ENCODE peak calls at places on chromosomes 4 and X, in seven cellular contexts. Z is MM.1S, F is HCT116, Q is hepatocyte, X is OCI-LY7, R is PC-9, G is GM23248. A is an unnamed sample. For H3K9me2, the result is how much of the 10 kb centered on the place peaks cover.

GRCh38 chrX:129262912-129263311 is 260.4 kb downstream of the SMARCA1 start:
- DNase-seq in Z (no peak), F (no peak), Q (no peak), X (no peak), R (no peak), G (no peak), A (no peak)

GRCh38 chr4:183192566-183192965 is 93.5 kb downstream of the WWC2 start:
- DNase-seq in Z (no peak), F (no peak), Q (no peak), X (no peak), R (no peak), G (no peak), A (no peak)

GRCh38 chr4:73676881-73677323 is 56.7 kb upstream of the RASSF6 start:
- DNase-seq in Z (no peak), F (no peak), Q (peak), X (peak), R (peak), G (peak), A (no peak)

GRCh38 chr4:108049406-108049805 is 59.7 kb downstream of the HADH start:
- DNase-seq in Z (no peak), F (no peak), Q (no peak), X (no peak), R (no peak), G (no peak), A (no peak)

GRCh38 chrX:38341442-38341841 is 11.0 kb upstream of the OTC start:
- DNase-seq in Z (no peak), F (no peak), Q (no peak), X (no peak), R (no peak), G (no peak), A (no peak)

GRCh38 chr4:38785901-38786402 is 3.2 kb upstream of the TLR10 start:
- DNase-seq in Z (no peak), F (no peak), Q (no peak), X (no peak), R (no peak), G (no peak), A (peak)

GRCh38 chr4:25500626-25501318 is 123.7 kb downstream of the ANAPC4 start:
- DNase-seq in Z (no peak), F (no peak), Q (no peak), X (peak), R (no peak), G (no peak), A (no peak)

GRCh38 chrX:132216806-132217202 is 2.4 kb downstream of the RAP2C start:
- DNase-seq in Z (peak), F (no peak), Q (peak), X (no peak), R (peak), G (peak), A (peak)

GRCh38 chrX:112867570-112867969 is 26.9 kb upstream of the AMOT start:
- DNase-seq in Z (no peak), F (peak), Q (peak), X (peak), R (peak), G (no peak), A (no peak)

GRCh38 chr4:168197926-168198325 is 105.6 kb downstream of the ANXA10 start:
- DNase-seq in Z (no peak), F (no peak), Q (no peak), X (no peak), R (no peak), G (peak), A (no peak)

GRCh38 chr4:54228563-54229501 is at the start of gene PDGFRA:
- DNase-seq in Z (no peak), F (no peak), Q (peak), X (no peak), R (no peak), G (peak), A (no peak)

GRCh38 chr4:107896158-107896645 is 35.1 kb upstream of the CYP2U1 start:
- DNase-seq in Z (no peak), F (peak), Q (peak), X (no peak), R (peak), G (peak), A (no peak)

GRCh38 chr4:18401868-18402267 is 380.3 kb upstream of the LCORL start:
- DNase-seq in Z (no peak), F (no peak), Q (no peak), X (no peak), R (no peak), G (no peak), A (no peak)

GRCh38 chr4:35556387-35556786 is 687.9 kb downstream of the ARAP2 start:
- DNase-seq in Z (no peak), F (peak), Q (no peak), X (no peak), R (no peak), G (no peak), A (no peak)

GRCh38 chrX:134603806-134604700 is 54.2 kb downstream of the PLAC1 start:
- DNase-seq in Z (no peak), F (peak), Q (no peak), X (no peak), R (peak), G (peak), A (no peak)

GRCh38 chr4:156962551-156962974 is 9.0 kb downstream of the PDGFC start:
- DNase-seq in Z (no peak), F (no peak), Q (peak), X (no peak), R (no peak), G (peak), A (no peak)

GRCh38 chrX:107450823-107451509 is 1.5 kb downstream of the FRMPD3 start:
- DNase-seq in Z (no peak), F (no peak), Q (peak), X (peak), R (no peak), G (peak), A (peak)

GRCh38 chr4:141654098-141654497 is 17.7 kb downstream of the IL15 start:
- DNase-seq in Z (no peak), F (no peak), Q (peak), X (no peak), R (no peak), G (peak), A (no peak)

GRCh38 chr4:87017580-87018061 is 82.8 kb downstream of the AFF1 start:
- DNase-seq in Z (no peak), F (no peak), Q (peak), X (no peak), R (no peak), G (peak), A (no peak)

GRCh38 chrX:16112428-16112827 is 10.9 kb upstream of the GRPR start:
- DNase-seq in Z (no peak), F (no peak), Q (no peak), X (peak), R (no peak), G (peak), A (no peak)

GRCh38 chr4:166435449-166435848 is 562.4 kb downstream of the TLL1 start:
- DNase-seq in Z (no peak), F (no peak), Q (no peak), X (no peak), R (no peak), G (peak), A (no peak)

GRCh38 chr4:168408620-168409019 is 71.7 kb downstream of the DDX60L start:
- DNase-seq in Z (no peak), F (peak), Q (peak), X (no peak), R (no peak), G (peak), A (no peak)

GRCh38 chrX:87895421-87895820 is 377.8 kb downstream of the KLHL4 start:
- DNase-seq in Z (no peak), F (no peak), Q (no peak), X (no peak), R (no peak), G (no peak), A (no peak)

GRCh38 chr4:51884606-51885005 is 41.7 kb downstream of the DCUN1D4 start:
- DNase-seq in Z (no peak), F (no peak), Q (no peak), X (no peak), R (no peak), G (no peak), A (no peak)

GRCh38 chr4:10115657-10116624 is 658 bp downstream of the WDR1 start:
- DNase-seq in Z (peak), F (peak), Q (peak), X (peak), R (peak), G (peak), A (peak)

GRCh38 chr4:29372971-29373370 is 1347.2 kb upstream of the PCDH7 start:
- DNase-seq in Z (no peak), F (no peak), Q (no peak), X (no peak), R (no peak), G (no peak), A (no peak)

GRCh38 chr4:678331-678734 is 4.0 kb downstream of the MYL5 start:
- DNase-seq in Z (no peak), F (no peak), Q (no peak), X (no peak), R (peak), G (no peak), A (no peak)
- H3K4me3 ChIP-seq in Z (no peak), F (no peak), Q (no peak), X (no peak), R (no peak), G (no peak), A (no peak)

DNA sequence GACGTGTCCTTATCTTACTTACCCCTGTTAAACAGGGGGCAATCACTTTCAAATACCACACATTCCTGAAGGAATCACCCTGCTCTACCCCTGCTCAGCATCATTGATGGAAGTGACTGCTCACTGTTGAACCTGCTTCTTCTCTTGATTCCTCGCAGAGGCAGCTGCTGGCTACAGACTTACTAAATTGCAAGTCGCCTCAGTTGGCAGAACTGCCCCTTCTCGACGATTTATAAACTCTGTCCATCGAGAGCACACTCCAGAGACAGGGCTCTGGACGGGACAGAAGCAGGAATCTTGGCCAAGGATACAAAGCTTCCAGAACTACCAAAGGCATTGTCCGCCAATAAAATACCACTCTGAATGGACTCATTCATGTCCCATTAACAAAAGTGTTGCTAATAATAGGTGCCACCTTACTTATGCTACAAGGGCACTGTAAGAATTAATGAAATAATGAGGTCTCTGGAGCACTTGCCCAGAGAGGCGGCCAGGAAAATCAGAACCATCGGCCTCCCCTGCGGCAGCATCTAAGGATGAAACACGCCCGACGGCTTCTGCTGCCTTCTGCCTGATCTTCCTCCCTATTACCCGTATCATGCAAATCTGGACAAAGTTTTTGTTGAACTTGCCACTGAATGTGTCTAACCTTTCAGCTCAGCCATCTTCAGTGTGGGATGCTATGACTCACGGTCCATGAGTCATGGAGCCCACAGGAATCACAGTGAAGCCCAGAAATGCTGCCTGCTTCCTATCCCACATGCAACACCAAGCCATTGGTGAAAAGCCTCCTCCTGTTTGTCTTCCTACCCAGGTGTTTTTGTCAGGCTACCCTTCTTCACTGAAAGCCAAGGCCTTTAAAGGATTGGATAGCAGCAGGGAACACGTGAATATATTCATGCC is 164.9 kb downstream of the MAML3 start:
- DNase-seq in Z (no peak), F (peak), Q (peak), X (no peak), R (peak), G (peak), A (peak)
- H3K4me2 ChIP-seq in Z (no peak), F (peak), Q (no peak), X (no peak), R (peak), G (peak), A (peak)

GRCh38 chrX:65652098-65652497 is 15.4 kb upstream of the MSN start:
- DNase-seq in Z (no peak), F (no peak), Q (no peak), X (no peak), R (no peak), G (no peak), A (no peak)

GRCh38 chrX:65644621-65645287 is 22.7 kb upstream of the MSN start:
- DNase-seq in Z (no peak), F (peak), Q (peak), X (no peak), R (peak), G (peak), A (no peak)

GRCh38 chrX:65643786-65644111 is 23.7 kb upstream of the MSN start:
- DNase-seq in Z (no peak), F (no peak), Q (no peak), X (no peak), R (peak), G (no peak), A (no peak)

GRCh38 chrX:65643046-65643785 is 24.2 kb upstream of the MSN start:
- DNase-seq in Z (no peak), F (no peak), Q (no peak), X (no peak), R (peak), G (peak), A (no peak)

GRCh38 chrX:65647801-65648200 is 19.7 kb upstream of the MSN start:
- DNase-seq in Z (no peak), F (no peak), Q (no peak), X (no peak), R (no peak), G (no peak), A (no peak)
- H3K9me2 ChIP-seq in Z (under half), F (under half), Q (under half), X (under half), R (under half), G (under half), A (under half)

GRCh38 chr4:40511017-40511614 is 118.5 kb downstream of the RBM47 start:
- DNase-seq in Z (no peak), F (no peak), Q (no peak), X (no peak), R (no peak), G (no peak), A (no peak)

GRCh38 chr4:40515037-40515397 is 114.6 kb downstream of the RBM47 start:
- DNase-seq in Z (no peak), F (no peak), Q (peak), X (no peak), R (peak), G (peak), A (no peak)

GRCh38 chr4:40515398-40516293 is 114.0 kb downstream of the RBM47 start:
- DNase-seq in Z (peak), F (no peak), Q (peak), X (peak), R (peak), G (peak), A (peak)

GRCh38 chr4:40516651-40517050 is 113.0 kb downstream of the RBM47 start:
- DNase-seq in Z (no peak), F (no peak), Q (peak), X (peak), R (peak), G (no peak), A (no peak)

GRCh38 chr4:40514409-40515025 is 115.1 kb downstream of the RBM47 start:
- DNase-seq in Z (peak), F (no peak), Q (peak), X (peak), R (peak), G (no peak), A (no peak)
- H3K4me3 ChIP-seq in Z (peak), F (no peak), Q (peak), X (peak), R (peak), G (no peak), A (no peak)

DNA sequence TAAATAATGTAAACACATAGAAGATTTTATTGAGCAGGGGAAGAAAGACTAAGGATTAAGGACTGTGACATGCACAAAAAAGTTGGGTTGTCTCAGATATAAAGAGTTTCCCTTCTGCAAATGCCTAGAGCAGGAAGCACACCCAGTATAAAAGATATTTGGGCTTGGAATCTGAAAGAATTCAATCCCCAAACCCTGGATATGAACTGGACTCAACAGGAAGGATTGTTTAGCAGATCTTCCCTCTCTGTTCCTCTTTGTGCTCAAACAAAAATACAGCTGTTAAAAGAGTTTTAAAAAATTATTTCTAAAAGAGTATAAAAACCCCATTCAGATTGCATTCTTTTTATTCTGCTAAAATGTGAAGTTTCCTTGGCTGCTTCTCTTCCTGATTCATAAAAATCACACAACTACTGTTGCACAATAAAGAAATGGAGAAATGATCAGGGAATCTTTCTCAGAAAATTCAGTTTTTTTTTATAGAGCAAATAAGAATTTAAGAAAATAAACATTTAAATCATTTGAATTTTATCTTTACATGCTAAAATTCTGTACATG is 71.4 kb downstream of the PDLIM5 start:
- DNase-seq in Z (no peak), F (no peak), Q (no peak), X (no peak), R (no peak), G (peak), A (no peak)
- H3K4me2 ChIP-seq in Z (no peak), F (peak), Q (no peak), X (no peak), R (no peak), G (peak), A (no peak)

GRCh38 chr4:185481390-185481789 is 9.9 kb upstream of the CCDC110 start:
- DNase-seq in Z (no peak), F (no peak), Q (no peak), X (no peak), R (no peak), G (no peak), A (no peak)

GRCh38 chr4:185479507-185479971 is 8.0 kb upstream of the CCDC110 start:
- DNase-seq in Z (peak), F (no peak), Q (no peak), X (peak), R (no peak), G (no peak), A (no peak)

DNA sequence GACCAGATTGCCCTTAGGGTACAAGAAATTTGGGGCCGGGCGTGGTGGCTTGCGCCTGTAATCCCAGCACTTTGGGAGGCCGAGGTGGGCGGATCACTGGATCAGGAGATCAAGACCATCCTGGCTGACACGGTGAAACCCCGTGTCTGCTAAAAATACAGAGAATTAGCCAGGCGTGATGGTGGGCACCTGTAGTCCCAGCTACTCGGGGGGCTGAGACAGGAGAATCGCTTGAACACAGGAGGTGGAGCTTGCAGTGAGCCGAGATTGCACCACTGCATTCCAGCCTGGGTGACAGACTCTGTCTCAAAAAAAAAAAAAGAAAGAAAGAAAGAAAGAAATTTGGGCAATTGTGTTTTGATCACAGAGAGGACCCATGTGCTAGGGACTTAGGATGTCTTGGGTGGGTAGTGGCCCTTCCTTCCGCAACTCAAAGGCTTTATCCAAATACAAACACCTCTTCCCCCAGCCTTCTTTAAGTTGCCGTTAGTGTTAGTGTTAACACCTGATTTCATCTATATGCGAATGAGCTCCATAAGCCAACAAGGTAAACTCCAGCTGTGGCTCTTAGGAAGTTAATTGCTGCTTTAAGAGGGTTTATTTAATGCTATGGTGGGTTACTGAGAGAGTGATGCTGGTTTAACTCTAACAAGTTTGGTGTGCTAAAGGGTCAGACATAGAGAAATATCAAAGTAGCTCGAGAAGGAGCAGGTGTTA is 8.6 kb upstream of the CCDC110 start:
- DNase-seq in Z (peak), F (no peak), Q (no peak), X (peak), R (no peak), G (no peak), A (no peak)
- H3K9me2 ChIP-seq in Z (under half), F (under half), Q (under half), X (under half), R (under half), G (under half), A (under half)

DNA sequence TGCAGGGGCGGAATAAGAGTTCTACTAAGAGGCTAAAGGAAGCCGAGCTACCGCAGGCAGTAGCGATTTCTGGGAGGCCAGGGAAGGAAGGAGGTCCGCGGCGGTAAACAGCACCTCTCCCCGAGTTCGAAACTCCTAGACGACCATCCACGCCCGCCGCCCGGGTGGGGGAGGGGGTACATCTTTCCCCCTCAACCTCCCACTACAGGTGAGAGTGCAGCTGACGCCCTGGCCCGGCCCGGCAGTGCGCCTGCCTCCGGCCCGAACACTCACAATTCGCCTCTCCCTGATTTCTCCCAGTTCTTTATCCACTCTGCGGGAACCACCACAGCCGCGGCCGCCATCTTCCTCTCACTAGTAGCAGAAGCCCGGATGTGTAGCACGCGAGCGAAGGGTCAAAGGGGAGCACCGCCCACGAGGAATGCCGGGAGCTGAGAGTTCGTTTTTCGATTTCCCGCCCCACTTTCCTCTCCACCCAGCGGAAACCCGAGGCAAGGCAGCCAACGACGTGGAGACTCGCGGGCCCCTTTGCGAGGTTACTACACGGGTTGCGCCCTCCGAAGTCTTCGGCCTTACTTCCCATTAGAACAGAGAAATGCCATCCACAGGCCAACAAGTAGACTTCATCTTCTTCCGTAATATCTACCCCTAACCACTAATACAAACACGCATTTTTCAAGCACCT is at the start of gene THOC2:
- DNase-seq in Z (peak), F (peak), Q (peak), X (peak), R (peak), G (peak), A (peak)
- H3K4me3 ChIP-seq in Z (peak), F (peak), Q (peak), X (peak), R (peak), G (peak), A (peak)

A was measured in Karpas-422.